ENCODE peak calls at places on chromosomes 13 and 19, in ten cellular contexts. Y is astrocyte, A is breast epithelium, W is lower lobe of right lung, Q is fibroblast of lung, X is esophagus squamous epithelium, G is AG04450, N is uterus, D is endodermal cell, K is transverse colon. B is an unnamed sample. For H3K9me3, the result is how much of the 10 kb centered on the place peaks cover.

GRCh38 chr19:28727133-28727834 is 485.7 kb downstream of the UQCRFS1 start:
- DNase-seq in G (no peak), W (no peak), A (no peak), Y (no peak), X (no peak), D (peak), K (no peak), N (no peak), Q (peak), B (no peak)

GRCh38 chr13:42007844-42008243 is 40.6 kb upstream of the DGKH start:
- DNase-seq in Q (peak), X (no peak), D (no peak), G (peak), W (no peak), A (no peak), K (no peak), Y (peak), N (no peak), B (no peak)

GRCh38 chr19:48845384-48845783 is 9.1 kb upstream of the HSD17B14 start:
- DNase-seq in A (no peak), Q (no peak), K (no peak), X (no peak), D (no peak), W (no peak), N (no peak), G (no peak), Y (no peak), B (no peak)

GRCh38 chr19:41939861-41940442 is 11.7 kb upstream of the ERFL start:
- DNase-seq in D (peak), A (no peak), W (peak), X (no peak), Q (no peak), G (no peak), N (no peak), Y (no peak), K (peak), B (no peak)

GRCh38 chr19:16588089-16588823 is 16.0 kb upstream of the SLC35E1 start:
- DNase-seq in Q (peak), W (no peak), G (no peak), A (no peak), X (no peak), K (peak), D (no peak), N (peak), Y (peak), B (peak)

GRCh38 chr19:12346896-12347295 is 13.5 kb upstream of the ZNF563 start:
- DNase-seq in W (no peak), Q (no peak), Y (no peak), A (no peak), K (no peak), X (no peak), N (no peak), G (no peak), D (no peak), B (peak)

GRCh38 chr13:110907951-110908898 is 6.6 kb downstream of the ANKRD10 start:
- DNase-seq in D (peak), G (no peak), Q (peak), Y (peak), X (no peak), K (peak), A (peak), W (no peak), N (no peak), B (peak)

GRCh38 chr13:97539651-97540230 is 105.8 kb downstream of the RAP2A start:
- DNase-seq in Q (peak), A (no peak), Y (peak), N (no peak), D (no peak), W (no peak), K (no peak), G (no peak), X (no peak), B (no peak)

GRCh38 chr13:26561636-26562537 is 4.4 kb downstream of the WASF3 start:
- DNase-seq in N (no peak), D (no peak), G (peak), Y (peak), W (no peak), K (no peak), A (no peak), Q (peak), X (no peak), B (no peak)

GRCh38 chr19:42074513-42075363 is 1.2 kb upstream of the ZNF574 start:
- DNase-seq in N (no peak), W (no peak), Q (no peak), G (no peak), Y (no peak), D (no peak), X (no peak), K (peak), A (peak), B (peak)

GRCh38 chr13:35388456-35388855 is 88.0 kb downstream of the MAB21L1 start:
- DNase-seq in D (no peak), K (no peak), Q (no peak), N (no peak), X (no peak), Y (no peak), A (no peak), W (no peak), G (no peak), B (no peak)

GRCh38 chr19:45767881-45768643 is 990 bp downstream of the SIX5 start:
- DNase-seq in D (peak), X (no peak), N (peak), Q (peak), A (peak), K (peak), G (no peak), W (peak), Y (peak), B (peak)

GRCh38 chr13:87120476-87120875 is 550.7 kb upstream of the SLITRK5 start:
- DNase-seq in N (no peak), X (no peak), G (no peak), Y (no peak), Q (no peak), A (no peak), D (no peak), W (no peak), K (no peak), B (no peak)

GRCh38 chr19:10815969-10816635 is 19.9 kb downstream of the TMED1 start:
- DNase-seq in X (no peak), W (no peak), D (peak), Y (no peak), N (no peak), Q (no peak), K (no peak), G (no peak), A (no peak), B (no peak)

GRCh38 chr13:46008631-46009030 is 43.9 kb downstream of the ZC3H13 start:
- DNase-seq in Y (no peak), X (no peak), G (no peak), Q (no peak), A (no peak), N (no peak), D (no peak), K (no peak), W (no peak), B (no peak)

GRCh38 chr13:75372517-75372916 is 109.5 kb downstream of the TBC1D4 start:
- DNase-seq in A (no peak), X (no peak), Y (no peak), W (no peak), G (no peak), N (no peak), D (no peak), Q (no peak), K (no peak), B (peak)

GRCh38 chr13:114076329-114076761 is 56.1 kb downstream of the RASA3 start:
- DNase-seq in D (no peak), W (peak), K (no peak), Y (no peak), N (no peak), X (no peak), G (no peak), Q (no peak), A (no peak), B (no peak)

GRCh38 chr13:67390462-67391093 is 160.4 kb upstream of the PCDH9 start:
- DNase-seq in X (no peak), A (no peak), N (no peak), G (no peak), W (no peak), D (no peak), Y (peak), Q (peak), K (no peak), B (no peak)

GRCh38 chr13:28582225-28582891 is 76.6 kb upstream of the POMP start:
- DNase-seq in X (no peak), Y (no peak), N (no peak), A (no peak), G (no peak), D (no peak), W (no peak), Q (no peak), K (no peak), B (no peak)

GRCh38 chr19:51514866-51515481 is 13.4 kb upstream of the SIGLEC12 start:
- DNase-seq in Y (peak), G (peak), N (no peak), Q (peak), W (no peak), X (no peak), K (no peak), A (no peak), D (no peak), B (peak)

GRCh38 chr19:12773571-12773970 is 1.8 kb downstream of the HOOK2 start:
- DNase-seq in A (no peak), Y (no peak), N (no peak), K (no peak), Q (no peak), X (no peak), W (no peak), G (no peak), D (no peak), B (no peak)

GRCh38 chr13:111626371-111627305 is 306.2 kb downstream of the TEX29 start:
- DNase-seq in Y (no peak), W (no peak), K (no peak), N (no peak), G (no peak), D (no peak), Q (no peak), X (no peak), A (no peak), B (no peak)

GRCh38 chr13:34634443-34634842 is 307.6 kb upstream of the NBEA start:
- DNase-seq in N (no peak), G (no peak), Y (no peak), A (no peak), Q (no peak), D (no peak), W (no peak), K (no peak), X (no peak), B (no peak)

GRCh38 chr19:3250675-3251074 is 26.2 kb downstream of the CELF5 start:
- DNase-seq in Y (no peak), A (no peak), X (no peak), G (no peak), Q (no peak), D (peak), K (peak), N (no peak), W (no peak), B (peak)

GRCh38 chr19:5536337-5536894 is 31.3 kb downstream of the TINCR start:
- DNase-seq in N (peak), K (no peak), A (no peak), X (no peak), Q (peak), W (peak), Y (peak), G (no peak), D (peak), B (no peak)

GRCh38 chr13:80419416-80419815 is 78.5 kb upstream of the SPRY2 start:
- DNase-seq in Q (no peak), N (no peak), K (no peak), Y (no peak), D (no peak), A (no peak), X (no peak), W (no peak), G (no peak), B (no peak)

GRCh38 chr19:16830679-16831078 is 1.5 kb downstream of the SIN3B start:
- DNase-seq in Q (peak), A (no peak), Y (peak), K (no peak), W (no peak), X (no peak), D (no peak), N (no peak), G (no peak), B (no peak)

GRCh38 chr13:94661396-94661795 is 50.9 kb downstream of the SOX21 start:
- DNase-seq in A (no peak), G (no peak), N (no peak), X (no peak), K (no peak), Q (no peak), Y (no peak), D (no peak), W (no peak), B (peak)

GRCh38 chr13:105232403-105232802 is 1303.1 kb downstream of the EFNB2 start:
- DNase-seq in X (no peak), G (no peak), Y (no peak), N (no peak), A (no peak), K (peak), W (no peak), Q (no peak), D (no peak), B (no peak)

GRCh38 chr13:31982540-31982939 is 49.0 kb upstream of the FRY start:
- DNase-seq in K (peak), W (peak), G (peak), D (no peak), X (no peak), Q (peak), N (no peak), Y (peak), A (peak), B (peak)

GRCh38 chr13:73303858-73304257 is 245.1 kb downstream of the KLF5 start:
- DNase-seq in W (no peak), N (no peak), D (peak), A (no peak), K (no peak), Q (peak), G (no peak), Y (peak), X (no peak), B (no peak)

DNA sequence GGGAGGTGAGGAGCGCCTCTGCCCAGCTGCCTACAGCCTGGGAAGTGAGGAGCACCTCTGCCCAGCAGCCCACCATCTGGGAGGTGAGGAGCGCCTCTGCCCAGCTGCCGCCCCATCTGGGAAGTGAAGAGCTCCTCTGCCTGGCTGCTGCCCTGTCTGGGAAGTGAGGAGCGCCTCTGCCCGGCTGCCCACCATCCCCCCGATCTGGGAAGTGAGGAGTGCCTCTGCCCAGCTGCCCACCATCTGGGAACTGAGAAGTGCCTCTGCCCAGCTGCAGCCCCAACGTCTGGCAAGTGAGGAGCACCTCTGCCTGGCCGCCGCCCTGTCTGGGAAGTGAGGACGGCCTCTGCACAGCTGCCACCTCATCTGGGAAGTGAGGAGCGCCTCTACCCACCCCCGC is 64.3 kb downstream of the ZNF708 start:
- DNase-seq in X (no peak), Q (no peak), A (no peak), D (no peak), W (no peak), K (no peak), G (no peak), N (no peak), Y (no peak), B (no peak)
- H3K9me3 ChIP-seq in X (under half), Q (under half), A (under half), D (under half), W (under half), K (under half), G (under half), N (under half), Y (under half), B (under half)

GRCh38 chr13:48682452-48682851 is 28.7 kb downstream of the CYSLTR2 start:
- DNase-seq in W (no peak), G (no peak), N (no peak), X (no peak), D (no peak), A (no peak), Y (no peak), K (no peak), Q (no peak), B (no peak)
- H3K4me3 ChIP-seq in W (no peak), G (no peak), N (no peak), X (no peak), D (no peak), A (no peak), Y (no peak), K (no peak), Q (no peak), B (no peak)

GRCh38 chr13:109719962-109720646 is 66.3 kb downstream of the IRS2 start:
- DNase-seq in K (no peak), Q (no peak), Y (no peak), A (no peak), W (no peak), X (no peak), D (no peak), N (no peak), G (no peak), B (no peak)

GRCh38 chr13:109717686-109718085 is 68.7 kb downstream of the IRS2 start:
- DNase-seq in N (no peak), W (no peak), K (no peak), G (no peak), Q (no peak), A (no peak), Y (no peak), D (no peak), X (no peak), B (no peak)

GRCh38 chr13:109712187-109712601 is 74.2 kb downstream of the IRS2 start:
- DNase-seq in N (no peak), Y (no peak), A (no peak), X (no peak), G (no peak), W (no peak), D (peak), Q (no peak), K (no peak), B (no peak)

GRCh38 chr13:109718726-109719125 is 67.7 kb downstream of the IRS2 start:
- DNase-seq in D (no peak), Q (no peak), N (no peak), K (no peak), Y (no peak), G (no peak), A (no peak), X (no peak), W (no peak), B (no peak)

GRCh38 chr13:109715902-109716301 is 70.5 kb downstream of the IRS2 start:
- DNase-seq in A (no peak), W (no peak), N (no peak), K (no peak), G (no peak), Y (no peak), D (no peak), Q (no peak), X (no peak), B (no peak)
- H3K27ac ChIP-seq in A (no peak), W (no peak), N (no peak), K (no peak), G (no peak), Y (no peak), D (no peak), Q (no peak), X (no peak), B (no peak)

GRCh38 chr19:17867087-17867486 is 4.7 kb upstream of the SLC5A5 start:
- DNase-seq in D (peak), G (no peak), X (no peak), K (no peak), Q (no peak), W (no peak), A (no peak), N (no peak), Y (no peak), B (no peak)
- H3K9me3 ChIP-seq in D (under half), G (under half), X (under half), K (under half), Q (under half), W (under half), A (under half), N (under half), Y (under half), B (under half)

DNA sequence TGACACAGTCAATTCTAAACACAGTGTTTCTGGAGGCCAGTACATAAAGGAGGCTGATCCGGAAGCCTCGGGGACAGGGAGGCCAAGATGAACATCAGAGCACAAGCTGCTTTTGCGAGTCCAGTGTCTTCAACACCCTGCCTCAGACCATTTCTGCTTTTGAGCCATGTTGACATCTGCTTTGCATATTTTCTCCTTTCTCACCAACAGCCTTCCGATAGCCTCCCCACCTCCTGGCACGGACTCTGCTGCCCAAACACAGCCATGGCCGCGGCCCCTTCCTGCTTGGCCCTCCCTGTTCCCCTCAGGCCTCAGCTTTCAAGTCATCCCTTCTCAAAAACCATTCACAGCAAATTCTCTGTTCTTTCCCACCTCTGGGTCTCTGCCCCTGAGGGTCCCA is 3.6 kb downstream of the LRRC25 start:
- DNase-seq in G (no peak), D (no peak), N (no peak), A (no peak), Y (no peak), Q (no peak), X (no peak), W (peak), K (no peak), B (no peak)
- H3K4me3 ChIP-seq in G (no peak), D (no peak), N (no peak), A (no peak), Y (no peak), Q (no peak), X (no peak), W (peak), K (no peak), B (no peak)

DNA sequence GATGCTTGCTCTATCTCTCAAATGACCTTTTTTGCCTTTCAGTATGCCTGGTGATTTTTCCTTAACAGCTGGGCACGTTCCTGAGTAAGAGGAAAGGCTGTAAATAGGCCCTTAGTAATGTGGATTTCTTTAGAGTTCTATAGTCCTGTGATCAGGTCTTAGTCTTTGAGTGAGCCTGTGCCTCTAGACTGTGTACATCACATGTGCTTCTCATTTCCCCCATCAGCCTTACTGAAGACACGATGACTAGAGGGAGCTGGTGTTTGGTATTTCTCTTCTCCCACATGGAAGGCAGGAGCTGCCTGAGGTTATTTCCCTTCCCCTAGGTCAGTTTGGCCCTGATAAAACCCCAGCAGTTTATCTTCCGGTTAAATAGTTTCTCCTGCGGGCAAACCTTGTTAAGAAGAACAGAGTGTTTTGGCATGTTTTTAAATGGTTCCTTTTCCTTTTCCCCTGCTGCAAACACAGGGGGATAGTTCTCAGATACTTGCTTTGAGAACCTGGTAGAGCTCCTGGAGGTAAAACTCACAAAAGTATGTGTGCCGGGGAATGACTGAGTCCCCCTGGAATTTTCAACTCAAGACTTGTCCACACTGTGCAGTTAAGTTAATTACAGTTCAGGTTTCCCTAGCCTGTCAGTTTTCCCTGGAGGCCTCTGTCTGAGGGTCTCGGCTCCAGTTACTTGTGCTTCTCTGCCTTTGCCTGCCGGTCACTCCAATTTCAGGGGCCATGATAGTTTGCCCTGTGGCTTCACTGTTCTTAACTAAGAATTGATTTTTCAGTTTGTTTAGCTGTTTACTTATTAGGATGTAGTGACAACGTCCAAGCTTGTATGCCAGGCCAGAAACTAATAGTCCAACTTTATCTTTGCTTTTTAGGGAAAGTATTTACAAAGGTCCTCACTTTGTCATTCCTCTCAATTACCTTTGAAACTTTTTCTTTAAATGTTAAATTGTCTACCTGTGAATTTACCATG is 94.4 kb downstream of the URI1 start:
- DNase-seq in N (no peak), K (no peak), X (no peak), W (no peak), D (no peak), A (no peak), Y (peak), Q (peak), G (no peak), B (no peak)
- H3K27ac ChIP-seq in N (no peak), K (no peak), X (no peak), W (no peak), D (no peak), A (no peak), Y (peak), Q (no peak), G (peak), B (no peak)

GRCh38 chr19:15589760-15590451 is 25.1 kb upstream of the CYP4F8 start:
- DNase-seq in Y (no peak), N (no peak), Q (no peak), K (no peak), G (no peak), A (no peak), W (no peak), X (no peak), D (no peak), B (no peak)

GRCh38 chr19:15584095-15584494 is 30.9 kb upstream of the CYP4F8 start:
- DNase-seq in K (no peak), W (no peak), X (no peak), D (no peak), G (no peak), Q (no peak), Y (no peak), N (no peak), A (no peak), B (no peak)

GRCh38 chr19:15583346-15583745 is 31.7 kb upstream of the CYP4F8 start:
- DNase-seq in Q (no peak), G (no peak), Y (no peak), X (no peak), D (no peak), W (no peak), A (no peak), K (no peak), N (no peak), B (no peak)

GRCh38 chr19:15587663-15588062 is 27.4 kb upstream of the CYP4F8 start:
- DNase-seq in G (no peak), W (peak), K (peak), N (no peak), Q (no peak), A (no peak), Y (no peak), D (no peak), X (no peak), B (no peak)

GRCh38 chr19:15584541-15585115 is 30.4 kb upstream of the CYP4F8 start:
- DNase-seq in Q (peak), A (peak), X (no peak), W (peak), N (peak), K (peak), D (peak), G (peak), Y (peak), B (peak)
- H3K9me3 ChIP-seq in Q (under half), A (under half), X (under half), W (under half), N (under half), K (under half), D (under half), G (under half), Y (under half), B (under half)